ENCODE peak calls at places on chromosomes 12 and 14, in nine cellular contexts. One of them, this sample, is unnamed.

GRCh38 chr12:49642370-49642802 is 19.0 kb downstream of the PRPF40B start:
- DNase-seq in HepG2: peak; percentile 86
- DNase-seq in stomach: no peak
- DNase-seq in suprapubic skin: no peak
- DNase-seq in tibial nerve: no peak
- DNase-seq in ovary: no peak
- DNase-seq in sigmoid colon: no peak
- DNase-seq in transverse colon: no peak
- DNase-seq in A549: no peak
- DNase-seq in this sample: no peak

GRCh38 chr12:39426636-39427245 is 16.2 kb downstream of the KIF21A start:
- DNase-seq in tibial nerve: no peak
- DNase-seq in HepG2: no peak
- DNase-seq in transverse colon: no peak
- DNase-seq in stomach: no peak
- DNase-seq in A549: no peak
- DNase-seq in suprapubic skin: no peak
- DNase-seq in sigmoid colon: no peak
- DNase-seq in ovary: no peak
- DNase-seq in this sample: no peak

GRCh38 chr14:20630340-20631022 is 11.0 kb downstream of the OR6S1 start:
- DNase-seq in tibial nerve: no peak
- DNase-seq in sigmoid colon: no peak
- DNase-seq in transverse colon: peak; percentile 45
- DNase-seq in A549: peak; percentile 49
- DNase-seq in suprapubic skin: no peak
- DNase-seq in stomach: no peak
- DNase-seq in HepG2: peak; percentile 81
- DNase-seq in ovary: peak; percentile 60
- DNase-seq in this sample: no peak

GRCh38 chr12:53231859-53232640 is at the start of gene RARG:
- DNase-seq in transverse colon: peak; percentile 71
- DNase-seq in sigmoid colon: peak; percentile 85
- DNase-seq in HepG2: no peak
- DNase-seq in stomach: peak; percentile 63
- DNase-seq in ovary: peak; percentile 68
- DNase-seq in tibial nerve: peak; percentile 55
- DNase-seq in A549: peak; percentile 87
- DNase-seq in suprapubic skin: peak; percentile 84
- DNase-seq in this sample: no peak

GRCh38 chr14:75247286-75247922 is 31.2 kb upstream of the FOS start:
- DNase-seq in ovary: no peak
- DNase-seq in sigmoid colon: no peak
- DNase-seq in HepG2: peak; percentile 77
- DNase-seq in transverse colon: peak; percentile 44
- DNase-seq in stomach: no peak
- DNase-seq in tibial nerve: no peak
- DNase-seq in A549: no peak
- DNase-seq in suprapubic skin: no peak
- DNase-seq in this sample: no peak

GRCh38 chr14:70281938-70282337 is 77.5 kb downstream of the COX16 start:
- DNase-seq in A549: no peak
- DNase-seq in HepG2: no peak
- DNase-seq in stomach: no peak
- DNase-seq in tibial nerve: no peak
- DNase-seq in sigmoid colon: no peak
- DNase-seq in ovary: no peak
- DNase-seq in suprapubic skin: no peak
- DNase-seq in transverse colon: no peak
- DNase-seq in this sample: no peak

GRCh38 chr12:7047318-7047717 is 13.2 kb upstream of the C1S start:
- DNase-seq in suprapubic skin: no peak
- DNase-seq in A549: no peak
- DNase-seq in ovary: no peak
- DNase-seq in stomach: no peak
- DNase-seq in sigmoid colon: no peak
- DNase-seq in tibial nerve: no peak
- DNase-seq in transverse colon: no peak
- DNase-seq in HepG2: no peak
- DNase-seq in this sample: no peak

GRCh38 chr12:15638231-15638630 is 151.0 kb downstream of the EPS8 start:
- DNase-seq in transverse colon: no peak
- DNase-seq in HepG2: no peak
- DNase-seq in ovary: no peak
- DNase-seq in stomach: no peak
- DNase-seq in suprapubic skin: no peak
- DNase-seq in sigmoid colon: no peak
- DNase-seq in tibial nerve: no peak
- DNase-seq in A549: no peak
- DNase-seq in this sample: no peak

GRCh38 chr12:45388545-45388944 is 172.7 kb downstream of the ANO6 start:
- DNase-seq in HepG2: peak; percentile 29
- DNase-seq in suprapubic skin: no peak
- DNase-seq in ovary: peak; percentile 58
- DNase-seq in tibial nerve: peak; percentile 62
- DNase-seq in stomach: no peak
- DNase-seq in transverse colon: peak; percentile 15
- DNase-seq in A549: peak; percentile 54
- DNase-seq in sigmoid colon: no peak
- DNase-seq in this sample: no peak

GRCh38 chr14:37903561-37904191 is 304.0 kb upstream of the SSTR1 start:
- DNase-seq in tibial nerve: peak; percentile 42
- DNase-seq in ovary: no peak
- DNase-seq in suprapubic skin: no peak
- DNase-seq in stomach: no peak
- DNase-seq in A549: peak; percentile 13
- DNase-seq in transverse colon: no peak
- DNase-seq in HepG2: peak; percentile 75
- DNase-seq in sigmoid colon: no peak
- DNase-seq in this sample: no peak

GRCh38 chr12:65355461-65355860 is 77.0 kb downstream of the MSRB3 start:
- DNase-seq in transverse colon: no peak
- DNase-seq in HepG2: no peak
- DNase-seq in stomach: no peak
- DNase-seq in tibial nerve: no peak
- DNase-seq in ovary: no peak
- DNase-seq in sigmoid colon: no peak
- DNase-seq in A549: no peak
- DNase-seq in suprapubic skin: no peak
- DNase-seq in this sample: no peak

GRCh38 chr14:104438166-104438887 is 141.2 kb upstream of the C14orf180 start:
- DNase-seq in tibial nerve: no peak
- DNase-seq in HepG2: no peak
- DNase-seq in stomach: no peak
- DNase-seq in ovary: no peak
- DNase-seq in sigmoid colon: no peak
- DNase-seq in transverse colon: peak; percentile 5
- DNase-seq in A549: no peak
- DNase-seq in suprapubic skin: peak; percentile 69
- DNase-seq in this sample: peak; percentile 87

GRCh38 chr12:51345681-51346080 is 798 bp downstream of the CELA1 start:
- DNase-seq in transverse colon: no peak
- DNase-seq in A549: no peak
- DNase-seq in tibial nerve: no peak
- DNase-seq in ovary: no peak
- DNase-seq in stomach: no peak
- DNase-seq in suprapubic skin: no peak
- DNase-seq in HepG2: no peak
- DNase-seq in sigmoid colon: no peak
- DNase-seq in this sample: no peak

GRCh38 chr14:66009104-66009503 is 477.1 kb upstream of the CCDC196 start:
- DNase-seq in suprapubic skin: no peak
- DNase-seq in stomach: no peak
- DNase-seq in transverse colon: no peak
- DNase-seq in ovary: no peak
- DNase-seq in A549: peak; percentile 7
- DNase-seq in tibial nerve: no peak
- DNase-seq in HepG2: no peak
- DNase-seq in sigmoid colon: no peak
- DNase-seq in this sample: no peak

GRCh38 chr12:62703011-62703380 is 232.0 kb downstream of the PPM1H start:
- DNase-seq in stomach: no peak
- DNase-seq in HepG2: no peak
- DNase-seq in sigmoid colon: no peak
- DNase-seq in transverse colon: no peak
- DNase-seq in tibial nerve: no peak
- DNase-seq in A549: no peak
- DNase-seq in suprapubic skin: no peak
- DNase-seq in ovary: no peak
- DNase-seq in this sample: no peak

GRCh38 chr12:53077030-53077429 is 2.2 kb downstream of the SPRYD3 start:
- DNase-seq in A549: no peak
- DNase-seq in sigmoid colon: peak; percentile 37
- DNase-seq in transverse colon: no peak
- DNase-seq in suprapubic skin: peak; percentile 69
- DNase-seq in tibial nerve: no peak
- DNase-seq in ovary: no peak
- DNase-seq in HepG2: no peak
- DNase-seq in stomach: no peak
- DNase-seq in this sample: no peak

GRCh38 chr12:64608901-64609542 is 1.3 kb upstream of the RASSF3 start:
- DNase-seq in HepG2: peak; percentile 58
- DNase-seq in sigmoid colon: no peak
- DNase-seq in tibial nerve: no peak
- DNase-seq in suprapubic skin: no peak
- DNase-seq in transverse colon: peak; percentile 67
- DNase-seq in A549: peak; percentile 87
- DNase-seq in ovary: peak; percentile 34
- DNase-seq in stomach: no peak
- DNase-seq in this sample: no peak

GRCh38 chr12:72018036-72018435 is 79.4 kb downstream of the TPH2 start:
- DNase-seq in HepG2: no peak
- DNase-seq in A549: no peak
- DNase-seq in ovary: no peak
- DNase-seq in sigmoid colon: no peak
- DNase-seq in transverse colon: no peak
- DNase-seq in suprapubic skin: no peak
- DNase-seq in stomach: no peak
- DNase-seq in tibial nerve: no peak
- DNase-seq in this sample: no peak

GRCh38 chr12:13167226-13167625 is 29.3 kb upstream of the EMP1 start:
- DNase-seq in sigmoid colon: no peak
- DNase-seq in tibial nerve: no peak
- DNase-seq in suprapubic skin: no peak
- DNase-seq in ovary: no peak
- DNase-seq in stomach: no peak
- DNase-seq in HepG2: no peak
- DNase-seq in A549: no peak
- DNase-seq in transverse colon: no peak
- DNase-seq in this sample: no peak

GRCh38 chr12:99053599-99054362 is 408.7 kb downstream of the APAF1 start:
- DNase-seq in suprapubic skin: no peak
- DNase-seq in sigmoid colon: no peak
- DNase-seq in tibial nerve: no peak
- DNase-seq in HepG2: no peak
- DNase-seq in stomach: no peak
- DNase-seq in A549: no peak
- DNase-seq in transverse colon: no peak
- DNase-seq in ovary: no peak
- DNase-seq in this sample: no peak

GRCh38 chr12:13044859-13045384 is 741 bp downstream of the FAM234B start:
- DNase-seq in transverse colon: no peak
- DNase-seq in ovary: no peak
- DNase-seq in A549: no peak
- DNase-seq in tibial nerve: no peak
- DNase-seq in sigmoid colon: no peak
- DNase-seq in suprapubic skin: no peak
- DNase-seq in stomach: no peak
- DNase-seq in HepG2: no peak
- DNase-seq in this sample: no peak

GRCh38 chr12:111424189-111424792 is 18.6 kb downstream of the SH2B3 start:
- DNase-seq in ovary: no peak
- DNase-seq in stomach: no peak
- DNase-seq in sigmoid colon: no peak
- DNase-seq in suprapubic skin: no peak
- DNase-seq in transverse colon: no peak
- DNase-seq in HepG2: no peak
- DNase-seq in A549: no peak
- DNase-seq in tibial nerve: no peak
- DNase-seq in this sample: no peak

GRCh38 chr12:1936406-1937320 is 18.2 kb upstream of the CACNA2D4 start:
- DNase-seq in A549: peak; percentile 13
- DNase-seq in sigmoid colon: peak; percentile 93
- DNase-seq in ovary: peak; percentile 45
- DNase-seq in tibial nerve: no peak
- DNase-seq in stomach: peak; percentile 91
- DNase-seq in transverse colon: peak; percentile 87
- DNase-seq in suprapubic skin: no peak
- DNase-seq in HepG2: no peak
- DNase-seq in this sample: no peak
- H3K4me1 ChIP-seq in A549: peaks cover 17% of the 10 kb centered on the region
- H3K4me1 ChIP-seq in sigmoid colon: peaks cover 91% of the 10 kb centered on the region
- H3K4me1 ChIP-seq in ovary: peaks cover 8% of the 10 kb centered on the region
- H3K4me1 ChIP-seq in tibial nerve: no peaks in the 10 kb centered on the region
- H3K4me1 ChIP-seq in stomach: peaks cover 35% of the 10 kb centered on the region
- H3K4me1 ChIP-seq in transverse colon: peaks cover 32% of the 10 kb centered on the region
- H3K4me1 ChIP-seq in suprapubic skin: peaks cover 19% of the 10 kb centered on the region
- H3K4me1 ChIP-seq in HepG2: peaks cover 10% of the 10 kb centered on the region
- H3K4me1 ChIP-seq in this sample: peaks cover 64% of the 10 kb centered on the region

GRCh38 chr12:110107369-110108281 is 16.5 kb upstream of the IFT81 start:
- DNase-seq in ovary: peak; percentile 67
- DNase-seq in A549: peak; percentile 75
- DNase-seq in tibial nerve: peak; percentile 59
- DNase-seq in stomach: no peak
- DNase-seq in transverse colon: peak; percentile 19
- DNase-seq in suprapubic skin: no peak
- DNase-seq in sigmoid colon: peak; percentile 82
- DNase-seq in HepG2: peak; percentile 73
- DNase-seq in this sample: no peak
- TF ChIP-seq EP300 in ovary: no peak
- TF ChIP-seq EP300 in A549: peak; percentile 72
- TF ChIP-seq EP300 in tibial nerve: no peak
- TF ChIP-seq EP300 in stomach: no peak
- TF ChIP-seq EP300 in transverse colon: no peak
- TF ChIP-seq EP300 in suprapubic skin: no peak
- TF ChIP-seq EP300 in sigmoid colon: no peak
- TF ChIP-seq EP300 in HepG2: no peak
- TF ChIP-seq EP300 in this sample: no peak

GRCh38 chr14:49550284-49551184 is 35.6 kb downstream of the RPS29 start:
- DNase-seq in A549: no peak
- DNase-seq in HepG2: peak; percentile 12
- DNase-seq in ovary: no peak
- DNase-seq in tibial nerve: no peak
- DNase-seq in suprapubic skin: no peak
- DNase-seq in sigmoid colon: no peak
- DNase-seq in transverse colon: no peak
- DNase-seq in stomach: no peak
- DNase-seq in this sample: no peak
- TF ChIP-seq CTCF in A549: peak; percentile 52
- TF ChIP-seq CTCF in HepG2: peak; percentile 45
- TF ChIP-seq CTCF in ovary: no peak
- TF ChIP-seq CTCF in tibial nerve: no peak
- TF ChIP-seq CTCF in suprapubic skin: no peak
- TF ChIP-seq CTCF in sigmoid colon: no peak
- TF ChIP-seq CTCF in transverse colon: no peak
- TF ChIP-seq CTCF in stomach: no peak
- TF ChIP-seq CTCF in this sample: no peak

DNA sequence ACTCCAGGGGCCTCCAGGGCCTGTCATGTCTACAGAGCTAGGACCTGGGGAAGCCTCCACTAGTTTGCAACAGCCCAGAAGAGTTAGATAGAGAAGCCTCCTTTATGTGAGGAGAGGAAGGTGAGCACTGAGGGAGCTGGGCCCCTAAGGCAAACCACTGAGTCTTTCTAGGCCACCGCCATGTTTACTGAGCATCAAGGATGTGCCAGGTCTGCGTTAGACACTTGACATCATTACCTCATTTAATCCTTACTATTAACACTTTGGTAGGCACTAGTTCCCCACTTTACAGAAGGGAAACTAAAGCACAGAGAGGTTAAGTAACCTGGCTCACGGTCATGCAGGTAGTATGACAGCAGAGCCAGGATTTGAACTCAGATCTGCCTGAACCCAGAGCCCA is 12.9 kb downstream of the CTDSP2 start:
- DNase-seq in sigmoid colon: no peak
- DNase-seq in transverse colon: no peak
- DNase-seq in ovary: no peak
- DNase-seq in HepG2: no peak
- DNase-seq in A549: no peak
- DNase-seq in tibial nerve: no peak
- DNase-seq in suprapubic skin: no peak
- DNase-seq in stomach: no peak
- DNase-seq in this sample: no peak
- H3K4me1 ChIP-seq in sigmoid colon: peaks cover 99% of the 10 kb centered on the region
- H3K4me1 ChIP-seq in transverse colon: peaks cover 77% of the 10 kb centered on the region
- H3K4me1 ChIP-seq in ovary: peaks cover 62% of the 10 kb centered on the region
- H3K4me1 ChIP-seq in HepG2: peaks cover 63% of the 10 kb centered on the region
- H3K4me1 ChIP-seq in A549: peaks cover 25% of the 10 kb centered on the region
- H3K4me1 ChIP-seq in tibial nerve: peaks cover 99% of the 10 kb centered on the region
- H3K4me1 ChIP-seq in suprapubic skin: peaks cover 99% of the 10 kb centered on the region
- H3K4me1 ChIP-seq in stomach: peaks cover 88% of the 10 kb centered on the region
- H3K4me1 ChIP-seq in this sample: peaks cover 99% of the 10 kb centered on the region

This sample was measured in esophagus muscularis mucosa.